ENCODE peak calls at places on chromosomes 4 and X, in four cellular contexts. S, J, N and L are unnamed samples. For H3K27me3, the result is how much of the 10 kb centered on the place peaks cover.

GRCh38 chr4:70251250-70251944 is 9.0 kb downstream of the CSN3 start:
- DNase-seq in J (no peak), S (no peak), N (no peak), L (no peak)

GRCh38 chrX:48509619-48510018 is 827 bp downstream of the PORCN start:
- DNase-seq in S (no peak), N (no peak), J (no peak), L (no peak)

GRCh38 chr4:18980516-18981233 is 959.1 kb upstream of the LCORL start:
- DNase-seq in J (no peak), S (peak), N (peak), L (no peak)

GRCh38 chr4:121448231-121448630 is 67.4 kb upstream of the QRFPR start:
- DNase-seq in S (no peak), J (no peak), N (peak), L (no peak)

GRCh38 chr4:184825394-184826314 is at the start of gene ACSL1:
- DNase-seq in J (peak), S (peak), N (no peak), L (peak)

GRCh38 chr4:145340071-145340695 is 141.5 kb upstream of the SMAD1 start:
- DNase-seq in J (no peak), N (no peak), S (no peak), L (no peak)

GRCh38 chr4:7394184-7394575 is 40.5 kb downstream of the PSAPL1 start:
- DNase-seq in S (no peak), J (no peak), N (no peak), L (no peak)

GRCh38 chr4:1532549-1533395 is 126.5 kb upstream of the NKX1-1 start:
- DNase-seq in S (no peak), J (no peak), N (no peak), L (no peak)

GRCh38 chr4:159758061-159758460 is 655.2 kb downstream of the RAPGEF2 start:
- DNase-seq in S (no peak), J (no peak), N (no peak), L (no peak)

GRCh38 chr4:73414936-73415271 is 10.8 kb downstream of the ALB start:
- DNase-seq in J (no peak), S (no peak), N (peak), L (no peak)

GRCh38 chr4:28277931-28278330 is 1417.3 kb downstream of the STIM2 start:
- DNase-seq in N (peak), S (no peak), J (no peak), L (no peak)

GRCh38 chr4:74934016-74934821 is 1.3 kb downstream of the PARM1 start:
- DNase-seq in J (peak), S (peak), N (peak), L (no peak)

GRCh38 chr4:2253160-2254084 is 8.5 kb downstream of the MXD4 start:
- DNase-seq in S (no peak), J (no peak), N (no peak), L (peak)

GRCh38 chrX:103792916-103793540 is 16.4 kb downstream of the PLP1 start:
- DNase-seq in N (peak), J (no peak), S (no peak), L (no peak)

GRCh38 chr4:102511830-102512605 is 10.9 kb downstream of the NFKB1 start:
- DNase-seq in S (no peak), J (no peak), N (peak), L (no peak)

GRCh38 chrX:109344666-109345065 is 137.2 kb downstream of the GUCY2F start:
- DNase-seq in N (no peak), J (no peak), S (no peak), L (no peak)

GRCh38 chr4:182307746-182308145 is 64.5 kb downstream of the TENM3 start:
- DNase-seq in S (no peak), N (peak), J (no peak), L (no peak)

GRCh38 chr4:13656569-13656988 is 29.1 kb upstream of the BOD1L1 start:
- DNase-seq in J (peak), N (peak), S (peak), L (peak)

GRCh38 chr4:163493643-163494359 is 689 bp upstream of the TMA16 start:
- DNase-seq in N (no peak), J (no peak), S (peak), L (no peak)

GRCh38 chr4:133146574-133147198 is 2.4 kb upstream of the PCDH10 start:
- DNase-seq in S (peak), J (peak), N (peak), L (no peak)

GRCh38 chrX:39848900-39849299 is 248.9 kb downstream of the BCOR start:
- DNase-seq in S (no peak), N (no peak), J (no peak), L (no peak)

GRCh38 chr4:38024203-38024504 is 64.0 kb downstream of the PTTG2 start:
- DNase-seq in S (no peak), N (no peak), J (no peak), L (no peak)

GRCh38 chr4:185040523-185040922 is 22.2 kb downstream of the HELT start:
- DNase-seq in J (no peak), N (no peak), S (no peak), L (no peak)

GRCh38 chr4:168587326-168588125 is 90.7 kb downstream of the PALLD start:
- DNase-seq in S (no peak), J (no peak), N (peak), L (no peak)

GRCh38 chr4:174047363-174047762 is 236.1 kb downstream of the FBXO8 start:
- DNase-seq in S (no peak), J (no peak), N (no peak), L (no peak)

GRCh38 chrX:40108084-40108958 is 10.6 kb upstream of the BCOR start:
- DNase-seq in S (no peak), N (no peak), J (peak), L (no peak)

GRCh38 chr4:99504804-99505502 is 5.9 kb upstream of the C4orf17 start:
- DNase-seq in J (no peak), N (peak), S (no peak), L (no peak)

GRCh38 chr4:175469519-175469918 is 342.5 kb downstream of the GPM6A start:
- DNase-seq in S (no peak), J (no peak), N (peak), L (no peak)

GRCh38 chrX:32562261-32562660 is 649.1 kb downstream of the DMD start:
- DNase-seq in N (no peak), S (no peak), J (no peak), L (no peak)

GRCh38 chr4:159498371-159499115 is 395.7 kb downstream of the RAPGEF2 start:
- DNase-seq in S (no peak), N (no peak), J (no peak), L (no peak)

GRCh38 chr4:55458164-55458563 is 62.4 kb downstream of the TMEM165 start:
- DNase-seq in S (no peak), N (no peak), J (no peak), L (no peak)

GRCh38 chr4:148141536-148141935 is 300.7 kb downstream of the NR3C2 start:
- DNase-seq in J (no peak), S (no peak), N (no peak), L (no peak)

GRCh38 chrX:119999087-119999634 is 55.6 kb upstream of the NKAP start:
- DNase-seq in N (no peak), S (no peak), J (no peak), L (no peak)

GRCh38 chrX:120000490-120001246 is 57.1 kb upstream of the NKAP start:
- DNase-seq in S (no peak), J (no peak), N (peak), L (no peak)

GRCh38 chrX:119996600-119997524 is 53.3 kb upstream of the NKAP start:
- DNase-seq in N (no peak), S (no peak), J (no peak), L (no peak)

GRCh38 chrX:119997570-119997969 is 54.0 kb upstream of the NKAP start:
- DNase-seq in J (no peak), N (no peak), S (peak), L (no peak)

GRCh38 chrX:120001787-120002186 is 58.2 kb upstream of the NKAP start:
- DNase-seq in N (no peak), S (no peak), J (no peak), L (no peak)
- H3K27me3 ChIP-seq in N (under half), S (under half), J (under half), L (under half)

GRCh38 chrX:19889582-19890342 is 2.4 kb upstream of the SH3KBP1 start:
- DNase-seq in S (peak), J (no peak), N (peak), L (peak)
- TF ChIP-seq CTCF in S (no peak), J (no peak), N (peak), L (no peak)

DNA sequence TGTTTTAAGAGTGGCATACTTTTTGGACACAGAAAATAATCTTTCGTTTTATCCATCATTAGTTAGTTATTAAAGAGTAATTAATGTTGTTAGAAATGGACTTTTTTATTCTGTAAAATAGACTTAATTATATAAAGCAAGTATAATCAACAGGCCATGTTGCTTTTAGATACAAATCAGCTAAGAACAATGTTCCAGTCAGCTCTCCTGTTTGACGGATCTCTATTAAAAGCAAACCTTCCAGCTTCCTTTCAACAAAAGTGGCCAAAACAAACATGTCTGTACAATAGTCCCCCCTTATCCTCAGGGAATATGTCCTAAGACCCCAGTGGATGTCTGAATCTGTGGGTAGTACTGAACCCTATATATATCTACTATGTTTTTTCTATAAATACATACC is 4.9 kb upstream of the SLC10A4 start:
- DNase-seq in S (no peak), J (no peak), N (no peak), L (no peak)
- H3K27me3 ChIP-seq in S (under half), J (under half), N (under half), L (under half)

DNA sequence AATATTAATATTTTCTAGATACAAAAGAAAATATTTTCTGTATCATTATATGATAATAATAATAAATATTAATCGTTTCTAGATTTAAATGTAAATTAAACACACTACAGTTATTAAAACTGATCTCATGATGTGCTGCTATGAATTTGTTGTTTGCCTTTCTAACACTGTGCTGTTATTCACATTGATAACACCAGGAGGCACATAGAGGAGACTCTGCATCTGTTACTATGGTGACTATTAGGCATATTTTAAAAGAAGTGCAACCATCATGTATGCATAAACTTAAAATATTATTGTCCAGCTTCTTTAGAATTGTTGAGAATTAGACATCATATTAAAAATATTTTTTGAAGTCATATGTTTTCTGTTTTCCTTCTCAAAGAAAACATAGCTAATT is 11.8 kb upstream of the PDGFC start:
- DNase-seq in N (peak), J (no peak), S (peak), L (no peak)
- TF ChIP-seq CTCF in N (peak), J (peak), S (peak), L (no peak)

DNA sequence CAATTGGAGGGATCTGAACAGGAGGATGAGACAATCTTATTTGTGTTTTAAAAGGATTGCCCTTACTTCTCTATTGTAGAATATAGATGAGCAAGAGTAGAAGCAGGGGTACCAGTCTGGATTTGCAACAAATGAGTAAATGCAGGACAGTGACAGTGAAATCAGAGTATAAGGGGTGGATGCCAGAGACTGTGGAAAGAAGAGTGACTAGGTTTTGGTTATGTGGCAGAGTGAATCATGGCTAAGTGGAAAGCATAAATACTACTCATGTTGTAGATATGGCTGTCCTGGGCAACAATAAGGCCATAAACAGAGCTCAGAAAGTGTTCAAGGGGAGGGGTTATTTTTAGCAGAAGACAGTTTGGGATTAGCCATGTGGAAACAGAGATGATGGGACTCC is 6.0 kb upstream of the VSIG4 start:
- DNase-seq in S (no peak), J (no peak), N (peak), L (no peak)
- H3K27me3 ChIP-seq in S (under half), J (under half), N (under half), L (under half)

GRCh38 chr4:40736910-40737309 is 12.8 kb upstream of the NSUN7 start:
- DNase-seq in S (peak), J (no peak), N (peak), L (no peak)
- TF ChIP-seq CTCF in S (peak), J (peak), N (peak), L (no peak)

DNA sequence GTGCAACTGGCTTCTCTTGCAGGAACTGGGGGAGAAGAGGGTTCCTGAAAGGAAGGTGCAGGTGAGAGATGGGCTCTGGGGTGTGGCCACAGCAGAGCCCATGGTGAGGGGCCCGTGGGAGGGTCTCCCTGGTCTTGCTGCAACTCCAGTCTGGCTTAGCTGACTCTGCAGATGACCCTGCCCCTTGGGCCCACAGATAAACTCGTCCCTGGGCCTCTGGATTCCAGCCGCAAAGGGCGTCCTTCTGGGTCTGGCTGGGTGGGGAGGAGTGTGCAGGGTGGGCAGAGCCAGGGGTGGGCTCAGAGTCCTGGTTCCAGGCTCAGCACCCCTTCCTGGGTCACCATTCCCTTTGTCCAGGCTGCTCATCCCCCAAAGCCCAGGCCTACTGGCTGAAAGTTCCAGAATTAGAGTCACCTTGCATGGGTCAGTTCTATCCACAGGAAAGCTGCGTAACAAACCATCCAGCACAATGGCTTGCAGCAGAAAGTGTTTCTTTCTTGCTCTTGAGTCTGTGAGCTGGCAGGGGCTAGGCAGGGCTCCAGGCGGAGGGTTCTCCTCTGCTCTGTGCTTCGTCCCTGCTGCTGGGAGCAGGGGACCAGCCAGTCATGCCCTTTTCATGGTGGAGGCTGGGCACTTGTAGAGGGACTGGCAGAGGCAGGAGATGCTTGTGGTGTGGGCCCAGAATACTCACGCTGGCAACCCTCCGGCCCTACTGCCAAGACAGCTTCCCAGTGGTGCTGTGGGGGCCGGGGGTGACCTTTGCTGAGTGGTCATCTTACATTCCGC is 43.5 kb upstream of the ADRA2C start:
- DNase-seq in N (no peak), S (no peak), J (no peak), L (no peak)
- H3K27me3 ChIP-seq in N (under half), S (half or more), J (under half), L (under half)

GRCh38 chr4:143291334-143291733 is 45.3 kb upstream of the GAB1 start:
- DNase-seq in S (no peak), N (peak), J (no peak), L (no peak)

GRCh38 chr4:143287571-143287923 is 49.1 kb upstream of the GAB1 start:
- DNase-seq in N (no peak), S (no peak), J (no peak), L (no peak)

GRCh38 chr4:143286058-143286457 is 50.6 kb upstream of the GAB1 start:
- DNase-seq in J (no peak), S (no peak), N (no peak), L (no peak)

GRCh38 chr4:143289370-143289769 is 47.3 kb upstream of the GAB1 start:
- DNase-seq in S (no peak), N (no peak), J (no peak), L (no peak)

DNA sequence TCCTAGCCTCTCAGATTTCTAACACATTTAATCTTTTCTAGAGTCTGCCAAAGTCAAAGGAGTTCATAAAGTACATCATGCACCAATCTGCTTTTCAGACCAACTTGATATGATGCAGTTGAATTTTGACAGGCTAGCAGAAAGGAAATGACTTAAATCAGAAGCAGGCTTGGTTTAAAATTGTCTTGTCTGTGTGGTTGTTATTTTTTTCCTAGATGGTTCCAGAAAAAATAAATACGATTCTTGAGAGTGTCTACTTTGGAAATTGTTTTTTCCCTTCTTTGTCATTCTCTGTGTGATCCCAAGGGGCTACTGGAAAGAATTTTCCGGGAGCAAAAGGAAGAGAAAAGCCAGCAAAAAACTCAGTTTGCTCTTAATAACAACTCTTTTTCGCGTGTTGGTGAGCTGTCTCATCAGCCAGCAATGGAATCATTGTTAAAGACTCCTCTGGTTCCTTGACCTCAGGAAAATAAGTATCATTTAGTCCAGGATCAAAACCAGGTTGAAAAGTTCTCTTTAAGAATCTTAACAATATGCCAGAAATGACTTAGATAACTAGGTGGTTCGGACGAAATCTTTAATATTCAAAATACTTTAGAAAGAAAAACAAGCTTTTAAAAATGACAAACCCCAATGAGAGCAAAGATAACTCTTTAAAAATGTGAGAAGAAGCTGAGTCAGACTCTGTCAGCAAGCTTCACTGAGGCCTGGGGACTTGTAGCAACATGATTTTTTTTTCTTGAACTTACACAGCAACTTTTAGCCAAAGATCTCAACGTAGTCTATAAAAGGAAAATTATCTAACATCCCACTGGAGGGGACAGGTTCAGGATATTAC is 49.7 kb upstream of the GAB1 start:
- DNase-seq in N (peak), S (peak), J (no peak), L (no peak)
- TF ChIP-seq CTCF in N (no peak), S (no peak), J (no peak), L (no peak)